ENCODE peak calls at places on chromosome 16, in eight cellular contexts. S is neural progenitor cell, D is GM23248, J is thoracic aorta, Y is tibial nerve, O is colonic mucosa, T is esophagus squamous epithelium, I is endodermal cell. U is an unnamed sample.
A peak's percentile ranks its signal among the peaks of the same experiment; 100 is the strongest.

GRCh38 chr16:85948870-85949269 is 49.9 kb downstream of the IRF8 start:
- DNase-seq in D (no peak), J (no peak), O (no peak), T (no peak), I (no peak), Y (no peak), S (no peak), U (no peak)

GRCh38 chr16:70553175-70553574 is 29.6 kb downstream of the SF3B3 start:
- DNase-seq in O (no peak), J (no peak), T (no peak), S (no peak), D (peak; percentile 75), I (no peak), Y (no peak), U (no peak)

GRCh38 chr16:77584205-77584859 is 138.0 kb upstream of the NUDT7 start:
- DNase-seq in S (peak; percentile 70), I (peak; percentile 78), Y (peak; percentile 64), D (peak; percentile 81), J (no peak), O (peak; percentile 34), T (no peak), U (no peak)

GRCh38 chr16:35102780-35103403 is 1643.5 kb downstream of the TP53TG3F start:
- DNase-seq in D (peak; percentile 0), J (no peak), O (no peak), I (no peak), T (no peak), Y (no peak), S (no peak), U (no peak)

GRCh38 chr16:8763899-8764298 is 33.5 kb downstream of the TMEM186 start:
- DNase-seq in S (peak; percentile 22), O (no peak), D (no peak), I (peak; percentile 49), T (no peak), J (no peak), Y (no peak), U (no peak)

GRCh38 chr16:84618428-84619102 is 687 bp upstream of the COTL1 start:
- DNase-seq in J (no peak), T (no peak), Y (no peak), S (peak; percentile 78), O (no peak), D (peak; percentile 97), I (peak; percentile 93), U (no peak)

GRCh38 chr16:12612598-12613101 is 191.0 kb downstream of the CPPED1 start:
- DNase-seq in S (no peak), T (no peak), J (no peak), D (no peak), O (no peak), Y (no peak), I (no peak), U (peak; percentile 67)

GRCh38 chr16:47523342-47524006 is 62.3 kb downstream of the PHKB start:
- DNase-seq in Y (no peak), T (no peak), I (no peak), O (no peak), J (no peak), D (no peak), S (no peak), U (no peak)

GRCh38 chr16:16062023-16062932 is 112.9 kb downstream of the ABCC1 start:
- DNase-seq in S (peak; percentile 11), Y (no peak), I (peak; percentile 67), T (no peak), D (no peak), O (no peak), J (no peak), U (no peak)

GRCh38 chr16:11264155-11264832 is 4.8 kb downstream of the TNP2 start:
- DNase-seq in J (no peak), O (peak; percentile 54), I (no peak), S (no peak), Y (no peak), T (no peak), D (no peak), U (no peak)

DNA sequence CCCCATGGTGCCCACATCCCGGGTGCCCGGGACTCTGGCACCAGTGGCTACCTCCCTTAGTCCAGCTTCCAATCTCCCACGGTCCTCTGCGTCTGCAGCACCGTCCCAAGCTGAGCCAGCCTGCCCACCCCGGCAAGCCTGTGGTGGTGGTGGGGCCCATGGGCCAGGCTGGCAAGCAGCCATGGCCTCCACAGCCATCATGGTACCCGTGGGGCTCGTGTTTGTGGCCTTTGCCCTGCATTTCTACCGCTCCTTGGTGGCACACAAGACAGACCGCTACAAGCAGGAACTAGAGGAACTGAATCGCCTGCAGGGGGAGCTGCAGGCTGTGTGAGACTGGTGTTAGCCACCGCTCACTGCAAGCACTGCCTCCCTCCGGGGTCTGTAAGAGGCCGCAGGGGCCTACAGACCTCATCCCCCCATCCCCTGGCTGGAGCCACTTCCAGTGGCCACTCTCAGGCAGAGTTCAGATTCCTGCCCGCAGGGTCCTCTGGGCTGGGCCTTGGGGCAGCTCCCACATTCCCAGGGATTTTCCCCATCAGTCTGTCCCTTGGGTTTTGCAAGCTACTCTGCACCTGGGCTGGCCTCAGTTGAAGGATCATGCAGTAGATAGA is 3.9 kb upstream of the SETD1A start:
- DNase-seq in T (no peak), D (peak; percentile 85), S (peak; percentile 97), Y (peak; percentile 29), I (peak; percentile 95), O (peak; percentile 70), J (no peak), U (no peak)
- H3K4me1 ChIP-seq in T (peaks cover 71% of the 10 kb centered on the region), D (peaks cover 17% of the 10 kb centered on the region), S (peaks cover 9% of the 10 kb centered on the region), Y (peaks cover 29% of the 10 kb centered on the region), I (peaks cover under 1% of the 10 kb centered on the region), O (peaks cover 14% of the 10 kb centered on the region), J (peaks cover 50% of the 10 kb centered on the region), U (peaks cover 58% of the 10 kb centered on the region)

GRCh38 chr16:67249762-67250327 is 1.1 kb downstream of the SLC9A5 start:
- DNase-seq in I (no peak), J (no peak), O (no peak), Y (no peak), D (peak; percentile 47), S (no peak), T (no peak), U (no peak)
- H3K27ac ChIP-seq in I (no peak overlapping the region), J (no peak overlapping the region), O (no peak overlapping the region), Y (no peak overlapping the region), D (no peak overlapping the region), S (no peak overlapping the region), T (no peak overlapping the region), U (no peak overlapping the region)

DNA sequence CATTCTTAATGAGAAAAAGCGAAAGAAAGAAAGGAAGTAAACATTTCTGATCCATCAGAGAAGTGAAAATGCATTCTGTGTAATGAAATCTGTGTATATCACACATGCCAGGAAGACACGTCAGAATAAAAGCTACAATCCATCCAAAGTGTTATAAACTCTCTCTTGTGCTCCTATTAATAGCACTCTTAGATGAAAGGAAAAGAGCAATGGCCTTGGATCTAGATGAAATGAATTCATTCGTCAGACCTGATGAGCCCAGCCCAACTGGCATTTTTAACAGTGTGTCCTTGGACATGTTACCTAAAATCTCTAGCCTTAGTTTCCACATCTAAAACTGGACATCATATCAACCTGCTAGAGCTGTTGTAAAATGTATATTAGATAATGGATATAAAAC is 885.5 kb downstream of the CDH11 start:
- DNase-seq in I (no peak), S (no peak), Y (no peak), J (no peak), D (no peak), T (no peak), O (no peak), U (no peak)
- H3K4me1 ChIP-seq in I (no peaks in the 10 kb centered on the region), S (no peaks in the 10 kb centered on the region), Y (no peaks in the 10 kb centered on the region), J (no peaks in the 10 kb centered on the region), D (peaks cover 25% of the 10 kb centered on the region), T (no peaks in the 10 kb centered on the region), O (no peaks in the 10 kb centered on the region), U (no peaks in the 10 kb centered on the region)

GRCh38 chr16:3192476-3193019 is 4.5 kb downstream of the OR1F1 start:
- DNase-seq in D (no peak), Y (no peak), J (no peak), T (no peak), O (no peak), I (peak; percentile 47), S (no peak), U (no peak)
- H3K27ac ChIP-seq in D (no peak overlapping the region), Y (no peak overlapping the region), J (no peak overlapping the region), T (no peak overlapping the region), O (no peak overlapping the region), I (no peak overlapping the region), S (no peak overlapping the region), U (no peak overlapping the region)

GRCh38 chr16:23505942-23506605 is 4.2 kb downstream of the GGA2 start:
- DNase-seq in Y (no peak), O (no peak), S (peak; percentile 8), I (no peak), T (no peak), D (peak; percentile 26), J (no peak), U (no peak)
- H3K4me1 ChIP-seq in Y (peaks cover 22% of the 10 kb centered on the region), O (peaks cover 4% of the 10 kb centered on the region), S (peaks cover 59% of the 10 kb centered on the region), I (peaks cover 6% of the 10 kb centered on the region), T (peaks cover 95% of the 10 kb centered on the region), D (peaks cover 32% of the 10 kb centered on the region), J (peaks cover 55% of the 10 kb centered on the region), U (peaks cover 70% of the 10 kb centered on the region)

GRCh38 chr16:89318430-89318758 is 100.9 kb downstream of the ZNF778 start:
- DNase-seq in O (no peak), I (no peak), J (no peak), S (no peak), D (no peak), Y (no peak), T (no peak), U (no peak)
- H3K27ac ChIP-seq in O (no peak overlapping the region), I (no peak overlapping the region), J (no peak overlapping the region), S (no peak overlapping the region), D (peak overlapping the region; percentile 94), Y (no peak overlapping the region), T (peak overlapping the region; percentile 78), U (no peak overlapping the region)

GRCh38 chr16:24741862-24742261 is 12.4 kb downstream of the TNRC6A start:
- DNase-seq in S (no peak), O (no peak), I (no peak), D (no peak), Y (no peak), J (no peak), T (no peak), U (no peak)

GRCh38 chr16:24748242-24748641 is 18.8 kb downstream of the TNRC6A start:
- DNase-seq in D (peak; percentile 93), J (peak; percentile 55), T (no peak), Y (peak; percentile 53), O (no peak), I (no peak), S (no peak), U (no peak)

GRCh38 chr16:24747425-24747824 is 18.0 kb downstream of the TNRC6A start:
- DNase-seq in O (no peak), S (no peak), D (no peak), Y (no peak), J (no peak), T (no peak), I (no peak), U (no peak)

GRCh38 chr16:24745791-24746190 is 16.3 kb downstream of the TNRC6A start:
- DNase-seq in O (no peak), Y (no peak), J (no peak), I (no peak), S (no peak), D (no peak), T (no peak), U (no peak)
- H3K4me1 ChIP-seq in O (no peaks in the 10 kb centered on the region), Y (peaks cover 51% of the 10 kb centered on the region), J (peaks cover 99% of the 10 kb centered on the region), I (no peaks in the 10 kb centered on the region), S (peaks cover 13% of the 10 kb centered on the region), D (peaks cover 16% of the 10 kb centered on the region), T (peaks cover 100% of the 10 kb centered on the region), U (peaks cover 98% of the 10 kb centered on the region)

U was measured in vagina.